ENCODE peak calls at places on chromosome 1, in five cellular contexts. J is BE2C; Z is CD4-positive, CD25-positive, alpha-beta regulatory T cell; G is IMR-90; A is mesenchymal stem cell. N is an unnamed sample.
A peak's percentile ranks its signal among the peaks of the same experiment; 100 is the strongest.

GRCh38 chr1:19068639-19069276 is 112.3 kb upstream of the IFFO2 start:
- DNase-seq in J (no peak), Z (no peak), G (no peak), A (no peak), N (no peak)

GRCh38 chr1:167057297-167057688 is 32.9 kb downstream of the GPA33 start:
- DNase-seq in J (peak; percentile 42), Z (no peak), G (peak; percentile 9), A (no peak), N (peak; percentile 75)

GRCh38 chr1:3691421-3692204 is 39.3 kb downstream of the TP73 start:
- DNase-seq in J (peak; percentile 48), Z (no peak), G (no peak), A (no peak), N (no peak)

GRCh38 chr1:50970927-50971582 is 1.0 kb downstream of the CDKN2C start:
- DNase-seq in J (no peak), Z (no peak), G (no peak), A (peak; percentile 15), N (no peak)

GRCh38 chr1:36988311-36988710 is 46.0 kb downstream of the GRIK3 start:
- DNase-seq in J (no peak), Z (no peak), G (no peak), A (no peak), N (no peak)

GRCh38 chr1:224213438-224214119 is 30.5 kb downstream of the DEGS1 start:
- DNase-seq in J (no peak), Z (no peak), G (no peak), A (no peak), N (peak; percentile 10)

GRCh38 chr1:17550684-17551584 is 11.4 kb downstream of the ARHGEF10L start:
- DNase-seq in J (no peak), Z (no peak), G (peak; percentile 39), A (no peak), N (no peak)

GRCh38 chr1:208108646-208109330 is 135.4 kb downstream of the PLXNA2 start:
- DNase-seq in J (no peak), Z (no peak), G (no peak), A (no peak), N (no peak)

GRCh38 chr1:12383786-12384185 is 154.0 kb downstream of the VPS13D start:
- DNase-seq in J (no peak), Z (no peak), G (peak; percentile 37), A (no peak), N (no peak)

GRCh38 chr1:236151739-236152424 is 9.5 kb downstream of the GPR137B start:
- DNase-seq in J (no peak), Z (no peak), G (no peak), A (no peak), N (no peak)

DNA sequence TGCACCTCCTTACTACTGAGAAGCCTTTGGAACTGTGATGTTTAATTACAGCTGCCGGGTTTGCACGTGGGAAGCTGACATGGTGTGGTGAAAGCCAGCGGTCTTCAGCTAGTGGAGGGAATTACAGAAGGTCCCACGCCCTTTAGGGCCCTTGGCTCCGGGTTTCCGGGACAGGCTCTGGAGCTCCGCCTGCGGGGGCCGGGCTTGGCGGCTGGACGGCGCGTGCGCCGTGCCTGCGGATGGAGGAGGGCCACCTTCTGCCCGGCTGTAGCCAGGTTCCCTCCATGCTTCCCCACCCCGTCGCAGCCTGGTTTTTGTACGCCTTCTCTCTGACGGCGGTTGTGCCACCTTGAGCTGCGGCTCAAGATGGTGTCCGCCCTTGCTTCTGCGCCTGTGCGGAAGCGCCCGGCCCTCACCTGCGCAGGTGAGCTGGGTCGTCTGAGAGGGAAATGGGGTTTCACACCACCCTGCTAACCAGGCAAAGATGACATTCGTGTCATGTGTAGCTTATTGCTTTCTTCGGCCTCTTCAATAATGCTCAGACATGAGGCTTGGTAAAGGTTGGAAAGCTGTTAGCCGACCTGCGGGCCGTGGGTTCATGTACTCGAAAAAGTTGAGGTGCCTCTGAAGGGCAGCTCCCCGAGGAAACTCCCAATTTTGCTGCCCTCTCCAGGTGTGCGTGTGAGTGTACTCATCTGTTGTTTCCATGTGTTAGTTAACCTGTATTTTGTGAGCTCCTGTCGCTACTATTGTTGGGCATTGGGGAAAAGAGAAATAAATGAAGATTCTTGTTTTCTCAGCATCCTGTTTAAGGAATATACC is 36.6 kb upstream of the OPRD1 start:
- DNase-seq in J (no peak), Z (peak; percentile 64), G (peak; percentile 36), A (no peak), N (peak; percentile 65)
- H3K4me3 ChIP-seq in J (no peak overlapping the region), Z (peak overlapping the region; percentile 77), G (no peak overlapping the region), A (peak overlapping the region; percentile 82), N (peak overlapping the region; percentile 7)

GRCh38 chr1:109391161-109391556 is 6.6 kb downstream of the SORT1 start:
- DNase-seq in J (no peak), Z (no peak), G (peak; percentile 61), A (peak; percentile 29), N (no peak)

GRCh38 chr1:109392788-109393580 is 4.7 kb downstream of the SORT1 start:
- DNase-seq in J (peak; percentile 16), Z (no peak), G (peak; percentile 81), A (peak; percentile 87), N (no peak)

GRCh38 chr1:109392037-109392787 is 5.5 kb downstream of the SORT1 start:
- DNase-seq in J (no peak), Z (no peak), G (no peak), A (no peak), N (peak; percentile 15)

GRCh38 chr1:109389638-109390341 is 7.9 kb downstream of the SORT1 start:
- DNase-seq in J (no peak), Z (no peak), G (no peak), A (no peak), N (no peak)

GRCh38 chr1:109391626-109392025 is 6.1 kb downstream of the SORT1 start:
- DNase-seq in J (no peak), Z (no peak), G (no peak), A (no peak), N (peak; percentile 75)
- H3K4me3 ChIP-seq in J (no peak overlapping the region), Z (no peak overlapping the region), G (no peak overlapping the region), A (peak overlapping the region; percentile 65), N (no peak overlapping the region)

DNA sequence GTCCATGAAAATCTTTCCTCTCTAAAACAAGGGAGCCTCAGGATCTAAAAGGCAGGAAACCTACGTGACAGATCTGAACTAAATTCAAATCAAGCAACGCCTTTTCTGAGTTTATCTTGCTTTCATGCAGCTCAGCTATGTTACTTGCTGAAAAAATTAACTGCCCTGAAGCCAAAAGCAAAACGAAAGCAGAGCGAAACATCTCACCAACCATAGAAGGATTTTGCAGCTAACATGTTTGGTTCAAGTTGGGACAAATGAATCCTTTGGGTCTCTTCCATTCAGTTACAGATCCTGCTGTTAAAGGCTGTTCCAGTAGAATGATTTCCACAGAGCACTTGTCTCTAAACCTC is 488 bp downstream of the SLC2A5 start:
- DNase-seq in J (no peak), Z (no peak), G (no peak), A (no peak), N (peak; percentile 48)
- H3K4me3 ChIP-seq in J (no peak overlapping the region), Z (no peak overlapping the region), G (no peak overlapping the region), A (peak overlapping the region; percentile 69), N (peak overlapping the region; percentile 75)

DNA sequence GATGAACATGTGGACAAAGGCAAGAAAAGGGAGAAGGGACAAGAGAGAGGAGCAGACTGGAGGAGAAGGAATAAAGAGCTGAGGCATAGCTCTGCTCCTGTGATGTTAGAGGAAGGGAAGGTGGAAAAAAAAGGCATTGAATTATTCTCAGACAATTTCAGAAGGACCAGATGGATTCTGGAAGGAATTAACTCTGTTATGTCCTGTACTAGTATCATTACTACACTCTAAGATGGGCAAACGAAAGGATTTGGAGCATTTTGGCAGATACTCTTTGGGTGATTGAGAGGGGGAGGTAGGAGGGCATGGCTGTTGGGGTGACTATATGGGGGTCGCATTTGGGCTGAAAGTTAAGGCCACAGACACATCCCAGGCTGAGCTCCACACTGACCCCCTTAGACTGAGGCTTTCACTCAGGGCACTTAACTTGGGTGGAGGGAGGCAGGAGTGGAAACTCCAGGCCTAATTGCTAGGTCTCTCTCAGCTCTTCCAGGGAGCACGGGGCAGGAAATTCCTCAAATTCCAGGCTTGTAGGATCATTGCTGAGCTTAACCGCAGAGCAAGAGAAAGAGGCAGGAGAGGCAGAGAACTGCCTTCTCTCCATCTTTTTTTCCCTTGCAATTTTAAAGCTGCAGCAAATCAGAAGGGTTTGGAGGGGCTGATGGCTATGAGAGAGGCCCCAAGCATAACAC is 25.9 kb downstream of the KIRREL1 start:
- DNase-seq in J (no peak), Z (no peak), G (peak; percentile 94), A (peak; percentile 97), N (no peak)
- H3K4me3 ChIP-seq in J (no peak overlapping the region), Z (no peak overlapping the region), G (no peak overlapping the region), A (peak overlapping the region; percentile 58), N (no peak overlapping the region)

DNA sequence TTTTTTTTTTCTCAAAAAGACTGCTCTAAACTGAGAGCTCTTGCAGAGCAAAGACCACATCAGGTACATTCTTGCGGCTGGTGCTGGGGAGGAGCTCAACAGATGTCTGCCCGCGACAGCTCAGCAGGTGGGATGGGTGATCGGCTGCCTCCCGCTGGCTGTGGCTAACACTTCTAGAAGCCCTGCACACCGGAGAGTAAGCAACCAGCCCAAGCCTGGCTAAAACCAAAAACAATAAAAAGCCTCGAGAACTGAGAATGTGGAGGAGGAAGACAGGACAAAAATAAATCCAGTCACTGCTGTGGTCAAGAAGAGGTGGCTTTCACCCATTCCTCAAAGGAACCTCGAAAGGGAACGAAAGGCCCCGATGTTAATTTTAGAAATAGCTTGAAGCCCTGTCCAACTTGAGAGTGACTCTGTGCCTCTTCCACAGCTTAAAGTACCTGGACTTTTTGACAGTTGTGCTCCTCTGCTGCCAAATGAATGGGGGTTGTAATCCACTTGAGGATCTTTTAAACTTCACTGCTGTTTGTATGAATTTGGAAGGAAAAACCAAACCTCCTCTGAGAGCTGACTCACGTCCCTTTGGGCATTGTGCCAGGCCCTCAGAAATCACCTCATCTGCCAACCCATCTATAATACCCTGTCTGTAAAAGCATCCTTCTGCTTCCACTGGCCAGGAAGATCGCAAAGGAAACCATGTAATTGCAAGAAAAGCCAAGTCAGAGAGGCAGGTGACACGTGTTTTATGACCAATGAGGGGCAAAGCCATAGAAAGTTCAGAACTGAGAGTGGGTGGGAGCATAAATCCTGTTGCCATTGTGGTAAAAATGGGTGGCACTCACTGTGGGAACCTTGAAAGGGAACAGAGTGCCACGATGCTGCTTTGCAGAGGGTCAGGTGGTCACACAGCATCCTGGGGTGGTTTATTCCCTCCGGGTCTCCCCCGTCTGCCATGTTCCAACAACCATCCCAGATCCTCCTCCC is 78.5 kb downstream of the KCNN3 start:
- DNase-seq in J (no peak), Z (peak; percentile 75), G (peak; percentile 21), A (no peak), N (peak; percentile 95)
- H3K4me3 ChIP-seq in J (no peak overlapping the region), Z (peak overlapping the region; percentile 10), G (no peak overlapping the region), A (no peak overlapping the region), N (peak overlapping the region; percentile 4)